ENCODE peak calls at places on chromosomes 16 and 17, in four cellular contexts. A is uterus, W is A549, C is IMR-90. R is an unnamed sample.

GRCh38 chr16:64696872-64697271 is 425.0 kb downstream of the CDH11 start:
- DNase-seq in A (no peak), W (no peak), C (no peak), R (no peak)

GRCh38 chr16:3854740-3855139 is 25.8 kb downstream of the CREBBP start:
- DNase-seq in A (no peak), W (no peak), C (no peak), R (no peak)

GRCh38 chr17:45265823-45266222 is 3.9 kb upstream of the SPATA32 start:
- DNase-seq in A (no peak), W (peak), C (peak), R (no peak)

GRCh38 chr17:30218689-30219266 is 16.7 kb downstream of the SLC6A4 start:
- DNase-seq in A (no peak), W (no peak), C (no peak), R (no peak)

GRCh38 chr17:78886954-78887353 is 16.0 kb downstream of the CEP295NL start:
- DNase-seq in A (no peak), W (no peak), C (no peak), R (no peak)

GRCh38 chr17:48734328-48735056 is 5.9 kb upstream of the HOXB13 start:
- DNase-seq in A (no peak), W (no peak), C (no peak), R (no peak)

GRCh38 chr17:266701-267656 is 85.5 kb upstream of the DOC2B start:
- DNase-seq in A (peak), W (no peak), C (no peak), R (no peak)

GRCh38 chr16:30482366-30482765 is 9.8 kb downstream of the ITGAL start:
- DNase-seq in A (no peak), W (no peak), C (no peak), R (peak)

GRCh38 chr17:62703269-62703775 is 75.9 kb downstream of the MRC2 start:
- DNase-seq in A (peak), W (peak), C (peak), R (no peak)

GRCh38 chr17:5526821-5527598 is 40.6 kb downstream of the MIS12 start:
- DNase-seq in A (peak), W (peak), C (peak), R (no peak)

GRCh38 chr16:4461250-4462085 is 13.0 kb downstream of the NMRAL1 start:
- DNase-seq in A (no peak), W (peak), C (no peak), R (no peak)

GRCh38 chr17:78117027-78117981 is 11.3 kb downstream of the TMC6 start:
- DNase-seq in A (no peak), W (no peak), C (no peak), R (no peak)

DNA sequence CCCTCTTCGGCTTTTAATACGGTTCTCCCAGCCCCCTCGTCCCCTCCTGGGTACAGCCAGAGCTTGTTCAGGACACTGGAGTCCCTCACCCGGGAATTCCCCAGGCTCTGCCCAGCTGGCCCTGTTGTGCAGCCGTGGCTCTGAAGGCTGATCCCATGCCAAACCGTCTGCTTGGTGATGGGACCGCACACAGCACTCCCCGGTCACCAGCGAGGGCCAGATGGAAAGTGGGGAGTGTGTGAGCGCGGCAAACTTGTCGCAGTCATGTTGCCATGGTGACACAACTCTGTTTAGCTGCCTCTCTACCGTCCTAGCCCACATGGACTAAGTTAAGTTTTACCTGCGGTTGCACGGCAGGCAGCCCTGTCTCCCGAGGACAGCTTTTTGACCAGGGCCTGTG is 107.9 kb downstream of the RAP1GAP2 start:
- DNase-seq in A (no peak), W (no peak), C (peak), R (no peak)
- TF ChIP-seq POLR2A in A (no peak), W (no peak), C (no peak), R (no peak)

DNA sequence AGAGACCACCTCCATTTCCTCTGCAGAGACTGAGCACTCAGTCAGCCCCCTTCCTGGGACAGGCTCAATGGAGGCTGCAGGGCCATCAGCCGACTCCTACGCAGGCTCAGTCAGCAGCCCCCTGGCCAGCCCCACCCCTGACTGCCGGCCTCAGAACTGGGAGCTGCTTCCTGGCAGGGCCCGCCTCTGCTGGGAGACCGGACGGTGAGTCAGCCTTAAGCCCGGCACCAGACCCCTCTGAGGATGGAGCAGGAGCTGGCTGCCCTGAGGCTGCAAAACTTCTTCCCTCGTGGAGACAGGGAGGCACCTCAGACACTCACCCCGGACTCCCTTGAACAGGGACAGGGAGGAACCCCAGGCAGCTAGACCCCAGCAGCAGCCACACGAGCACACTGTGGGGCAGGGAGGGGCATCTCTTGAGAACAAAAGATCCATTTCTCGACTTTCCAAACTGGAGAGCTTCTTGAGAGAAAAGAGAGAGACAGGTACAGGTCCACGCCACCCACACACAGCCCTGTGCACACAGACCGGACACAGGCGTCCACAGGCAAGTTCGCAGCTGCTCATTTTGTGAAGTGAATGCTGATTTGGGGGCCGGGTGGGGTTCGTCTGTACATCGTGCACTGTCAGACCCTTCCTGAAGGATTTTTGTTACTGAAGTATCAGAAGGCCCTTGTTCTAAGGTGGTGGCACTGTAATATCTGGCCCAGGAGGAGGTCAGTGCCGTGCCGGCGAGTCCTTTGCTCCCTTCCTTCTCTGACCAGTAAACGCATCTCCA is 1.3 kb upstream of the TUBB3 start:
- DNase-seq in A (peak), W (peak), C (peak), R (no peak)
- TF ChIP-seq POLR2A in A (no peak), W (peak), C (peak), R (no peak)

DNA sequence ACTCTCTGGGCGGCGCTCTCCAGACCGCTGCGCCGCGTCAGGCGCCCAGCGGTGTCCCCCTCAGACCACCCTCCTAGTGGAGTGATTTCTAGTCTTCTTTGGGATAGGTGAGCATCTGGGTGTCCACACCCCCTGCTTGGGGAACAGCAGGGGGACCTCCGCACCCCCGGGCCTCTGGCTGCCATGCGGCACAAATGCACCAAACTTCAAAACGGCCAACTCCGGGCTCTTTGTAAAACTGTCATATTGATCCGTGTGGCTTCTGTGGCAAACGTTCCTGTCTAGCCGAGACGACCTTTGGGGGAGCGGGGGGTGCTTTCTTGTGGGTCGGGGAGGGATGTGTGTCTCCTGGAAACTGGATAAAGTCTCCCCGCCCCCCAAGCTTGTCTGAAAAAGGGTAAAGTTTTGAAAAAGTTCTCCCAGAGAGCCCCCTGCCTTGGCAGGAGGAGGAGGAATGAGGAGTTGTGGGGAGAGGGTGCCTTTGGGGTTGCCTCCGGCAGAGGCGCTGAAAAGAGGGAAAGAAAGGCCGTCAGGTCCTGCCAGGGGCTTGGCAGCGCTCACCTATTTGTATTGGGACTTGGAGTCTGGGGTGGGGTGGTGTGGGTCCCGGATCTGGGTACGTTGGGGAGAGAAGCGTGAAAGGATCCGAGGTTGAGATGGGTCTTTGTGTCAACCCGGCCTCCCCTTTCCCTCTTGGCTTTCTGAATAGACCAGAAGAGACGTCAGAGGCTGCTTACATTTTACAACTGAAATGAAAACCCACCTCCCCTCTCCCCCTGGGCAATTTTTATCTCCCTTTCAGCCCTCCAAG is 2.2 kb upstream of the CHD3 start:
- DNase-seq in A (peak), W (peak), C (peak), R (peak)
- TF ChIP-seq POLR2A in A (no peak), W (peak), C (no peak), R (peak)

DNA sequence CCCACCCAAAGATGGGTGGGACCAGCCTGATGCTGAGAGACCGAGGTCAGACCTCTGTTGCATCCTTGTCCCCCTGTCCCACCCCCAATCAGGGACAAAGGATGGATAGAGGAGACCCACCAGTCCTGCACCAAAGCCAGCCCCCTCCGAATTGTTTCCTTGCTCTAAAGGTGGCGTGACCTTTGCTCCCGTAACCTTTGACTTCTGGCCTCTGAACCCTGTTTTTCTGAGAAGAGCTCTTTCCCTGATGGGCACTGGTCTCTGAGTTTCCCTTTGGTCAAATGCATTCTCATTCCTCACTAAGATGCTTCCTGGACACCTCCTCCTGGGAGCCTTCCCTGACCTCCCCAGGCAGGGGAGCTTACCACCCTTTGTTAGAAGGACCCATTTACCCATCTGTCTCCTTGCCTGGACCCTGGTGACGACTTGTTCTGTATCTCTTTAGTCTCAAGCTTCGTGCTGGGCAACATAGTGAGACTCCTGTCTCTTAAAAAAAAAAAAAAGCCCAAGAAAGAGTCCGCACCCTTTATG is 5.3 kb upstream of the NEUROD2 start:
- DNase-seq in A (no peak), W (no peak), C (no peak), R (no peak)
- TF ChIP-seq POLR2A in A (no peak), W (no peak), C (no peak), R (no peak)

DNA sequence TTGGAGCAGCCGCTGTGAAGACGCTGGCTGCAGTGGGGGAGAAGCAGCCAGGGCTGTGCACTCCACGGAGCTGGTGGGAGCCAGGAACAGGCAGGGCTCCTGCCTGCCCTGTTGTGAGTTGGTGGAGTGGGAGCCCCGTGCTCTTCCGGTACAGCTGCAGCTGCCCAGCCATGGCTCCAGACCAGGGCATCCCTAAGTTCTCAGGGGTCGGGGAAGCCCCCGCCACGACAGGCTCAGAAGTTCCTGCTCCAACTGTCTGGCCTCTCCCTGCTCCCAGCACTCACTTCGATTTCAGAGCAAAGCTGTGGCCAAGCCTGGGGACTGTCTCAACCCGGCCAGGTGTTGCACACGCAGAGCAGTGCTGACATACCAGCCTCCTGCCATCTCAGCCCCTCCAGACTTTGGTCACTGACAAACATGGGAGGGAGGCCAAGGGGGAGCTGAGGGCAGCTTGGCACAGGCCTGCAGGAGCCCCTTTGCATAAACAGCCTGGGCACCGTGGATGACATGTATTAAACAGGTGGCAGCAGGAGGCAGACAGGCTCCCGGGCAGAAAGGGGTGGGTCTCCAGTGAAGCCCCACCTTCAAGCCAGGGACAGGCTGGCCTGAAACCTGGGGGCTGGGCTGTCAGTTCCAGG is 13.9 kb upstream of the KDM8 start:
- DNase-seq in A (no peak), W (no peak), C (no peak), R (no peak)
- TF ChIP-seq POLR2A in A (no peak), W (no peak), C (no peak), R (no peak)

DNA sequence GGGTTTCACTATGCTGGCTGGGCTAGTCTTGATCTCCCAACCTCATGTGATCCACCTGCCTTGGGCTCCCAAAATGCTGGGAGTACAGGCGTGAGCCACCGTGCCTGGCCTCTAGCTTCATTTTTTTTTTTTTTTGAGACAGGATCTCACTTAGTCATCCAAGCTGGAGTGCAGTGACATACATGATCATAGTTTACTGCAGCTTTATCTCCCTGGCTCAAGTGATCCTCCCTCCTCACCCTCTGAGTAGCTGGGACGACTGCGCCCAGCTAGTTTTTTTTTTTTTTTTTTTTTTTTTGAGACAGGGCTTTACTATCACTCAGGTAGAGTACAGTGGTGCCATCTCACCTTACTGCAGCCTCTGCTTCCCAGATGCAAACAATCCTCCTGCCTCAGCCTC is 9.7 kb downstream of the RPA1 start:
- DNase-seq in A (no peak), W (no peak), C (no peak), R (peak)
- TF ChIP-seq POLR2A in A (no peak), W (no peak), C (no peak), R (no peak)

GRCh38 chr17:2893422-2893914 is 97.2 kb downstream of the RAP1GAP2 start:
- DNase-seq in A (no peak), W (no peak), C (no peak), R (no peak)
- TF ChIP-seq POLR2A in A (no peak), W (no peak), C (no peak), R (no peak)

GRCh38 chr16:51133691-51134090 is 17.4 kb downstream of the SALL1 start:
- DNase-seq in A (no peak), W (no peak), C (no peak), R (no peak)
- TF ChIP-seq POLR2A in A (no peak), W (no peak), C (no peak), R (no peak)

GRCh38 chr16:89624775-89625761 is 11.6 kb downstream of the DPEP1 start:
- DNase-seq in A (no peak), W (no peak), C (no peak), R (no peak)

GRCh38 chr16:89621698-89622409 is 8.4 kb downstream of the DPEP1 start:
- DNase-seq in A (no peak), W (no peak), C (no peak), R (no peak)

GRCh38 chr16:89620406-89620841 is 7.0 kb downstream of the DPEP1 start:
- DNase-seq in A (no peak), W (peak), C (no peak), R (no peak)

GRCh38 chr16:89621136-89621697 is 7.8 kb downstream of the DPEP1 start:
- DNase-seq in A (no peak), W (no peak), C (no peak), R (no peak)

GRCh38 chr16:89623511-89624232 is 10.2 kb downstream of the DPEP1 start:
- DNase-seq in A (no peak), W (no peak), C (no peak), R (no peak)
- TF ChIP-seq POLR2A in A (no peak), W (no peak), C (no peak), R (no peak)

DNA sequence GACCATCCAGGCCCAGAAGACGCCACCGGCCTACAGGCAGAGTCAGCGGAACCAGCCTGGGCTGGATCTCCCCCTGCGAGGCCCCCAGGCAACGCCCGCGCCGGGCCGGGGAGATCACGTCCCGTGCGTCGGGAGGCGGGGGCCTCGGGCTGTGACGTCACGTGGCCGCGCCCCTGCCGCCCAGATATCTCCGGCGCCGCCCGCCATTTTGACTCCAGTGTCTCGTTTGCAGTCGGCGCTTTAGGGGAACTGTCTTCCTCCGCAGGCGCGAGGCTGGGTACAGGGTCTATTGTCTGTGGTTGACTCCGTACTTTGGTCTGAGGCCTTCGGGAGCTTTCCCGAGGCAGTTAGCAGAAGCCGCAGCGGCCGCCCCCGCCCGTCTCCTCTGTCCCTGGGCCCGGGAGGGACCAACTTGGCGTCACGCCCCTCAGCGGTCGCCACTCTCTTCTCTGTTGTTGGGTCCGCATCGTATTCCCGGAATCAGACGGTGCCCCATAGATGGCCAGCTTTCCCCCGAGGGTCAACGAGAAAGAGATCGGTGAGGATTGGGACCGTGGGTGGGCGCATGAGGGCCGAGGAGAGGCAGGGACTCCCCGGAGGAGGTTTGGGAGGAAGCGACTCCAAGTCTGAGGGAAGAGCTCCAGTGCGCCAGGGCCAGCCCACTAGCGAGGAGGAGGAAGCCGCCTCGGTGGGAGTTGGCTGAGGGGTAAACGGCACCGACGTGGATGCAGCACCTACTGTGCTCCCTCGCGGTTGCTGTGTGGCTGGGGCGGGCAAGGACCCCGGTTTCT is at the start of gene WSB1:
- DNase-seq in A (peak), W (peak), C (peak), R (peak)
- TF ChIP-seq POLR2A in A (peak), W (peak), C (peak), R (peak)